ENCODE peak calls at places on chromosomes 16 and 17, in eight cellular contexts. One of them, this sample, is unnamed.
A peak's percentile ranks its signal among the peaks of the same experiment; 100 is the strongest.

GRCh38 chr16:68921654-68922053 is 78.3 kb downstream of the TANGO6 start:
- DNase-seq in HCT116: peak; percentile 98
- DNase-seq in endothelial cell of umbilical vein: no peak
- DNase-seq in K562: no peak
- DNase-seq in SK-N-SH: no peak
- DNase-seq in GM12892: no peak
- DNase-seq in GM23338: no peak
- DNase-seq in prostate gland: no peak
- DNase-seq in this sample: no peak

GRCh38 chr16:648071-648785 is 937 bp upstream of the WDR90 start:
- DNase-seq in HCT116: no peak
- DNase-seq in endothelial cell of umbilical vein: no peak
- DNase-seq in K562: no peak
- DNase-seq in SK-N-SH: peak; percentile 89
- DNase-seq in GM12892: peak; percentile 78
- DNase-seq in GM23338: peak; percentile 75
- DNase-seq in prostate gland: peak; percentile 38
- DNase-seq in this sample: no peak

GRCh38 chr16:2482181-2483107 is 7.5 kb downstream of the TBC1D24 start:
- DNase-seq in HCT116: no peak
- DNase-seq in endothelial cell of umbilical vein: no peak
- DNase-seq in K562: no peak
- DNase-seq in SK-N-SH: peak; percentile 91
- DNase-seq in GM12892: no peak
- DNase-seq in GM23338: no peak
- DNase-seq in prostate gland: peak; percentile 66
- DNase-seq in this sample: no peak

GRCh38 chr16:80231118-80231515 is 309.7 kb upstream of the DYNLRB2 start:
- DNase-seq in HCT116: no peak
- DNase-seq in endothelial cell of umbilical vein: no peak
- DNase-seq in K562: no peak
- DNase-seq in SK-N-SH: no peak
- DNase-seq in GM12892: no peak
- DNase-seq in GM23338: no peak
- DNase-seq in prostate gland: peak; percentile 5
- DNase-seq in this sample: no peak

GRCh38 chr16:7086842-7087616 is 245.6 kb upstream of the RBFOX1 start:
- DNase-seq in HCT116: no peak
- DNase-seq in endothelial cell of umbilical vein: no peak
- DNase-seq in K562: peak; percentile 25
- DNase-seq in SK-N-SH: peak; percentile 55
- DNase-seq in GM12892: no peak
- DNase-seq in GM23338: peak; percentile 41
- DNase-seq in prostate gland: no peak
- DNase-seq in this sample: no peak

GRCh38 chr17:37447641-37448040 is 41.0 kb downstream of the TADA2A start:
- DNase-seq in HCT116: peak; percentile 50
- DNase-seq in endothelial cell of umbilical vein: peak; percentile 29
- DNase-seq in K562: no peak
- DNase-seq in SK-N-SH: no peak
- DNase-seq in GM12892: no peak
- DNase-seq in GM23338: no peak
- DNase-seq in prostate gland: no peak
- DNase-seq in this sample: no peak

GRCh38 chr17:75565618-75566017 is 22.0 kb upstream of the MYO15B start:
- DNase-seq in HCT116: no peak
- DNase-seq in endothelial cell of umbilical vein: no peak
- DNase-seq in K562: no peak
- DNase-seq in SK-N-SH: no peak
- DNase-seq in GM12892: no peak
- DNase-seq in GM23338: no peak
- DNase-seq in prostate gland: no peak
- DNase-seq in this sample: no peak

GRCh38 chr17:36657390-36657762 is 56.0 kb downstream of the MRM1 start:
- DNase-seq in HCT116: no peak
- DNase-seq in endothelial cell of umbilical vein: no peak
- DNase-seq in K562: no peak
- DNase-seq in SK-N-SH: no peak
- DNase-seq in GM12892: no peak
- DNase-seq in GM23338: peak; percentile 64
- DNase-seq in prostate gland: no peak
- DNase-seq in this sample: no peak

GRCh38 chr17:41278176-41278955 is 2.9 kb downstream of the KRTAP9-7 start:
- DNase-seq in HCT116: no peak
- DNase-seq in endothelial cell of umbilical vein: no peak
- DNase-seq in K562: no peak
- DNase-seq in SK-N-SH: no peak
- DNase-seq in GM12892: no peak
- DNase-seq in GM23338: no peak
- DNase-seq in prostate gland: no peak
- DNase-seq in this sample: no peak

GRCh38 chr17:42337442-42337841 is 49.1 kb downstream of the STAT5A start:
- DNase-seq in HCT116: no peak
- DNase-seq in endothelial cell of umbilical vein: no peak
- DNase-seq in K562: no peak
- DNase-seq in SK-N-SH: no peak
- DNase-seq in GM12892: no peak
- DNase-seq in GM23338: no peak
- DNase-seq in prostate gland: no peak
- DNase-seq in this sample: no peak

GRCh38 chr17:27473190-27473747 is 17.0 kb downstream of the KSR1 start:
- DNase-seq in HCT116: no peak
- DNase-seq in endothelial cell of umbilical vein: no peak
- DNase-seq in K562: no peak
- DNase-seq in SK-N-SH: no peak
- DNase-seq in GM12892: no peak
- DNase-seq in GM23338: no peak
- DNase-seq in prostate gland: no peak
- DNase-seq in this sample: no peak

GRCh38 chr17:27471321-27472269 is 15.3 kb downstream of the KSR1 start:
- DNase-seq in HCT116: peak; percentile 41
- DNase-seq in endothelial cell of umbilical vein: no peak
- DNase-seq in K562: peak; percentile 58
- DNase-seq in SK-N-SH: no peak
- DNase-seq in GM12892: no peak
- DNase-seq in GM23338: no peak
- DNase-seq in prostate gland: no peak
- DNase-seq in this sample: no peak

GRCh38 chr17:27475070-27475673 is 18.9 kb downstream of the KSR1 start:
- DNase-seq in HCT116: no peak
- DNase-seq in endothelial cell of umbilical vein: no peak
- DNase-seq in K562: no peak
- DNase-seq in SK-N-SH: no peak
- DNase-seq in GM12892: no peak
- DNase-seq in GM23338: no peak
- DNase-seq in prostate gland: no peak
- DNase-seq in this sample: no peak

GRCh38 chr17:27475981-27476895 is 20.0 kb downstream of the KSR1 start:
- DNase-seq in HCT116: no peak
- DNase-seq in endothelial cell of umbilical vein: no peak
- DNase-seq in K562: no peak
- DNase-seq in SK-N-SH: no peak
- DNase-seq in GM12892: no peak
- DNase-seq in GM23338: no peak
- DNase-seq in prostate gland: no peak
- DNase-seq in this sample: peak; percentile 59

DNA sequence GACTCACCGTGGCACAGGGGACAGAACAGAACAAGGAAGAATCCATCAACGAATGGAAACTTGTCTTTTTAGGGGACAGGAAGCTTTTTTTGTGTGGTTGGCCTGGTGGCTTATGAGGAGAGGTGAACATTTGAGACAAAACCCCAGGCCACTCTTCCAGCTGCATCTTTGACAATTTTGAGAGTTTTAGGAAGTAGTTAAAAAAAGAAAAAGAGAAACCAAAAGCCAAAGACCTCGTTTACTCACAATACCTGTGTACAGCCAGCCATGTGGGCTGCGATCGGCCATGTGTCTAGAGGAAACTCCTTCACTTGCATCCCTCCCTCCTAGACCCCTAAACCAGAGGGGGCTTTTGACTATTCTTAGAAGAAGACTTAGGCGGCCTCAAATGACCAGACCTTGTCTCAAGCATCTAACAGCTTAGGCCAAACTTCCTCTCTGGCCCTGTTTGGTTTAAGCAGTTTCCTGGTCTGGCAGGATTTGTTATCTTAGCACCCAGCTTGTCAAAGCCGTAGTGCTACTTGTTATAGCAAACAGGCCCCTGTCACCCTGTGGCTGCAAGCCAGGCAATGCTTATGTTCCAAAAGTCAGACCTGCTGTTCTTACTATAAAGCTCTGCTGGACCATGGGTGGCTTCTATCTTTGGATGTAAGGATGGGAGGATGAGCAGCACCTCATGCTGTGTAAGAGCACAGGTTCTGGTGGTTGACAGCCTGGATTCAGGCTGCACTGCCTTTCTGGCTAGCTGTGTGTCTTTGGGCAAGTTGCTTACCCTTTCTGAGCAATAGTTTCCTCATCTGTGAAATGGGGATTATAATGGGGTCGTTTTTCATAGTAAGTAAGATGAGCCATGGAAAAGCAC is 17.7 kb downstream of the KSR1 start:
- DNase-seq in HCT116: no peak
- DNase-seq in endothelial cell of umbilical vein: peak; percentile 84
- DNase-seq in K562: peak; percentile 96
- DNase-seq in SK-N-SH: no peak
- DNase-seq in GM12892: no peak
- DNase-seq in GM23338: no peak
- DNase-seq in prostate gland: peak; percentile 33
- DNase-seq in this sample: no peak
- TF ChIP-seq POLR2AphosphoS5 in HCT116: no peak
- TF ChIP-seq POLR2AphosphoS5 in endothelial cell of umbilical vein: no peak
- TF ChIP-seq POLR2AphosphoS5 in K562: peak; percentile 96
- TF ChIP-seq POLR2AphosphoS5 in SK-N-SH: no peak
- TF ChIP-seq POLR2AphosphoS5 in GM12892: no peak
- TF ChIP-seq POLR2AphosphoS5 in GM23338: no peak
- TF ChIP-seq POLR2AphosphoS5 in prostate gland: no peak
- TF ChIP-seq POLR2AphosphoS5 in this sample: no peak

GRCh38 chr17:61726977-61727376 is 136.0 kb upstream of the NACA2 start:
- DNase-seq in HCT116: no peak
- DNase-seq in endothelial cell of umbilical vein: no peak
- DNase-seq in K562: no peak
- DNase-seq in SK-N-SH: no peak
- DNase-seq in GM12892: no peak
- DNase-seq in GM23338: no peak
- DNase-seq in prostate gland: no peak
- DNase-seq in this sample: no peak

GRCh38 chr17:61722398-61722797 is 131.4 kb upstream of the NACA2 start:
- DNase-seq in HCT116: no peak
- DNase-seq in endothelial cell of umbilical vein: no peak
- DNase-seq in K562: no peak
- DNase-seq in SK-N-SH: no peak
- DNase-seq in GM12892: no peak
- DNase-seq in GM23338: no peak
- DNase-seq in prostate gland: no peak
- DNase-seq in this sample: no peak

GRCh38 chr17:61723914-61724313 is 132.9 kb upstream of the NACA2 start:
- DNase-seq in HCT116: no peak
- DNase-seq in endothelial cell of umbilical vein: no peak
- DNase-seq in K562: no peak
- DNase-seq in SK-N-SH: no peak
- DNase-seq in GM12892: no peak
- DNase-seq in GM23338: no peak
- DNase-seq in prostate gland: no peak
- DNase-seq in this sample: no peak

GRCh38 chr17:61723183-61723582 is 132.2 kb upstream of the NACA2 start:
- DNase-seq in HCT116: no peak
- DNase-seq in endothelial cell of umbilical vein: no peak
- DNase-seq in K562: no peak
- DNase-seq in SK-N-SH: no peak
- DNase-seq in GM12892: no peak
- DNase-seq in GM23338: no peak
- DNase-seq in prostate gland: no peak
- DNase-seq in this sample: no peak

GRCh38 chr17:61724777-61725176 is 133.8 kb upstream of the NACA2 start:
- DNase-seq in HCT116: no peak
- DNase-seq in endothelial cell of umbilical vein: no peak
- DNase-seq in K562: no peak
- DNase-seq in SK-N-SH: no peak
- DNase-seq in GM12892: no peak
- DNase-seq in GM23338: no peak
- DNase-seq in prostate gland: no peak
- DNase-seq in this sample: no peak
- TF ChIP-seq POLR2AphosphoS5 in HCT116: no peak
- TF ChIP-seq POLR2AphosphoS5 in endothelial cell of umbilical vein: no peak
- TF ChIP-seq POLR2AphosphoS5 in K562: no peak
- TF ChIP-seq POLR2AphosphoS5 in SK-N-SH: no peak
- TF ChIP-seq POLR2AphosphoS5 in GM12892: no peak
- TF ChIP-seq POLR2AphosphoS5 in GM23338: no peak
- TF ChIP-seq POLR2AphosphoS5 in prostate gland: no peak
- TF ChIP-seq POLR2AphosphoS5 in this sample: no peak

DNA sequence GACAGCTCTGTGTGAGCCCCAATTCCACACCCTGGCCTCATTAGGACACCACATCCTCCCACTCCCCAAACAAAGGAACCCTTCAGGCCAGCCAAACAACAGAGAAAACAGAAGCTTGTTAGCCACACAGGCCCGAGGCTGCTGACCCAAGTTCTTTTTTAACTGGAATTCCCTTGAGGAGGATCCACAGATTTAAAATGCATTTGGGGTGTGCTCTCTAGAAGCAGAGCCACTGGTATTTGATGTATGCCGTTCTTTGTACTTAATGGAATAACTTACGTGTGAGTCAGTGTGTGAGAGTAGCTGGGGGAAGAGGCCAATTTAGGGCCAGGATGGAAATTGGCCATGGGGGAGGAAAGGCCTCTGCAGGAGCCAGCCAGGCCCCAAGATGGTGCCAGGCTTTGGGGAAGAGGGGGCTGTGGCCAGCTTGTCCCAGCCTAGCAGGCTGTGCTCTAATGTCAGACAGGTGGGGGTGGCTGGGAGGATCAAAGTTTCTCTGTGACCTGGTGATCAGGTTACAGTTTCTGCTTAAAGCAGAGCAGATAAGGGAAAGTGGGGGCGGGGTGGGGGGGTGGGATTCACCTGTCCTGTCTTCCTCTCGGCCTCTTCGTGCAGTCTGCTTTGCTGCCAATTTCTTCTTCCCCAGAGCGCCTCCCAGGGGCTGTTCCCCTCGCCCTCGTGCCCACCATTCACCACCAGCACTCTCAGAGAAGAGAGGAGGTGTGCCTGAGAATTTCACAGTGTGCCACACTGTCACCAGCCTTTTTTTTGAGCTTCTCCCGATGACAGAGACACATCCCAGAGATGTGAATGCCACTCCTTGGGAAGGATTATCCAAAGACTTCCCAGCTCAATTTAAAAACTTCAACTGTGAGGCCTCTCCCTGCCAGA is 50.8 kb downstream of the TOM1L2 start:
- DNase-seq in HCT116: peak; percentile 89
- DNase-seq in endothelial cell of umbilical vein: peak; percentile 57
- DNase-seq in K562: peak; percentile 72
- DNase-seq in SK-N-SH: no peak
- DNase-seq in GM12892: no peak
- DNase-seq in GM23338: peak; percentile 90
- DNase-seq in prostate gland: no peak
- DNase-seq in this sample: no peak
- TF ChIP-seq POLR2AphosphoS5 in HCT116: peak; percentile 54
- TF ChIP-seq POLR2AphosphoS5 in endothelial cell of umbilical vein: no peak
- TF ChIP-seq POLR2AphosphoS5 in K562: no peak
- TF ChIP-seq POLR2AphosphoS5 in SK-N-SH: peak; percentile 85
- TF ChIP-seq POLR2AphosphoS5 in GM12892: no peak
- TF ChIP-seq POLR2AphosphoS5 in GM23338: no peak
- TF ChIP-seq POLR2AphosphoS5 in prostate gland: peak; percentile 41
- TF ChIP-seq POLR2AphosphoS5 in this sample: no peak

DNA sequence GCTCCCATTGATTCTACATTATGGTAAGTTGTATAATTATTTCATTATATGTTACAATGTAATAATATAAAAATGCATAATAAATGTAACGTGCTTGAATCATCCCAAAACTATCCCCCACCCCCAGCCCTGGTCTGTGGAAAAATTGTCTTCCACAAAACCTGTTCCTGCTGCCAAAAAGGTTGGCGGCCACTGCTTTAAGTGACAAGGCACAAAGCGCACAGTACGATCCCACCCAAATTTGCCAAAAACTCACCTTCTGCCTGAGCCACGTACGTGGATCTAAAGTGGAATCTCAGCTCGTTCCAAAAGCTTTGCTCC is 14.5 kb downstream of the CYB561 start:
- DNase-seq in HCT116: no peak
- DNase-seq in endothelial cell of umbilical vein: no peak
- DNase-seq in K562: no peak
- DNase-seq in SK-N-SH: no peak
- DNase-seq in GM12892: no peak
- DNase-seq in GM23338: no peak
- DNase-seq in prostate gland: no peak
- DNase-seq in this sample: peak; percentile 10
- TF ChIP-seq POLR2AphosphoS5 in HCT116: peak; percentile 10
- TF ChIP-seq POLR2AphosphoS5 in endothelial cell of umbilical vein: no peak
- TF ChIP-seq POLR2AphosphoS5 in K562: no peak
- TF ChIP-seq POLR2AphosphoS5 in SK-N-SH: no peak
- TF ChIP-seq POLR2AphosphoS5 in GM12892: no peak
- TF ChIP-seq POLR2AphosphoS5 in GM23338: no peak
- TF ChIP-seq POLR2AphosphoS5 in prostate gland: no peak
- TF ChIP-seq POLR2AphosphoS5 in this sample: no peak